ENCODE peak calls at places on chromosomes 1 and 21, in ten cellular contexts. T is tibial artery, S is heart left ventricle, X is cardiac fibroblast, H is heart right ventricle, G is bronchial epithelial cell, R is astrocyte, C is HFF-Myc, Z is GM06990, B is Peyer's patch. N is an unnamed sample.

GRCh38 chr21:39687069-39687468 is 57.9 kb upstream of the IGSF5 start:
- DNase-seq in G (no peak), H (no peak), Z (no peak), R (no peak), B (peak; percentile 63), S (no peak), C (no peak), T (no peak), X (no peak), N (no peak)

GRCh38 chr1:170881268-170882265 is 53.8 kb upstream of the MROH9 start:
- DNase-seq in C (peak; percentile 24), T (no peak), S (no peak), B (no peak), R (peak; percentile 17), Z (no peak), X (peak; percentile 82), G (peak; percentile 28), H (no peak), N (peak; percentile 73)

GRCh38 chr1:11046270-11046566 is 821 bp downstream of the MASP2 start:
- DNase-seq in R (no peak), Z (no peak), S (no peak), T (no peak), C (no peak), B (peak; percentile 43), X (no peak), H (no peak), G (no peak), N (no peak)

GRCh38 chr1:207463571-207463970 is 9.4 kb downstream of the CR2 start:
- DNase-seq in T (no peak), S (no peak), B (no peak), C (no peak), G (no peak), R (no peak), Z (no peak), X (no peak), H (no peak), N (no peak)

GRCh38 chr1:72412286-72412685 is 129.9 kb upstream of the NEGR1 start:
- DNase-seq in R (peak; percentile 16), S (no peak), B (no peak), H (no peak), X (peak; percentile 73), C (no peak), Z (no peak), T (no peak), G (peak; percentile 80), N (peak; percentile 63)

GRCh38 chr1:98051065-98051675 is 130.3 kb upstream of the DPYD start:
- DNase-seq in R (peak; percentile 52), X (peak; percentile 89), B (peak; percentile 84), T (peak; percentile 70), S (peak; percentile 57), Z (no peak), C (peak; percentile 56), G (peak; percentile 74), H (peak; percentile 36), N (peak; percentile 81)

GRCh38 chr21:39136711-39137110 is 46.5 kb downstream of the PSMG1 start:
- DNase-seq in R (peak; percentile 42), H (no peak), G (peak; percentile 71), T (no peak), B (no peak), C (no peak), Z (no peak), X (peak; percentile 42), S (no peak), N (peak; percentile 34)

GRCh38 chr1:44707112-44707881 is 23.7 kb downstream of the RNU5D-1 start:
- DNase-seq in G (peak; percentile 99), S (no peak), X (peak; percentile 97), T (no peak), B (peak; percentile 10), H (no peak), R (peak; percentile 94), Z (no peak), C (peak; percentile 79), N (peak; percentile 97)

GRCh38 chr1:66335859-66336640 is 197.9 kb upstream of the SGIP1 start:
- DNase-seq in Z (peak; percentile 86), R (no peak), G (no peak), S (peak; percentile 86), X (peak; percentile 94), T (peak; percentile 77), H (peak; percentile 50), C (no peak), B (peak; percentile 95), N (peak; percentile 51)

GRCh38 chr1:41870076-41870562 is 48.6 kb downstream of the HIVEP3 start:
- DNase-seq in C (no peak), Z (peak; percentile 34), T (no peak), R (peak; percentile 81), B (no peak), X (peak; percentile 65), G (peak; percentile 92), H (no peak), S (no peak), N (peak; percentile 67)

GRCh38 chr1:65119951-65120350 is 28.1 kb upstream of the AK4 start:
- DNase-seq in R (no peak), B (no peak), H (no peak), Z (no peak), S (no peak), T (no peak), X (no peak), G (no peak), C (no peak), N (no peak)

GRCh38 chr1:115649964-115650363 is 8.2 kb downstream of the VANGL1 start:
- DNase-seq in X (no peak), Z (no peak), T (no peak), G (no peak), S (no peak), R (no peak), H (no peak), B (no peak), C (no peak), N (no peak)

GRCh38 chr1:218658899-218659298 is 313.8 kb downstream of the TGFB2 start:
- DNase-seq in G (peak; percentile 86), X (peak; percentile 83), T (no peak), H (no peak), B (no peak), R (peak; percentile 98), S (no peak), C (no peak), Z (no peak), N (peak; percentile 88)

GRCh38 chr1:243924588-243925349 is 74.7 kb upstream of the AKT3 start:
- DNase-seq in C (no peak), G (no peak), S (no peak), X (peak; percentile 72), T (no peak), Z (no peak), B (no peak), R (peak; percentile 8), H (no peak), N (peak; percentile 31)

GRCh38 chr1:243926299-243926698 is 76.3 kb upstream of the AKT3 start:
- DNase-seq in H (no peak), G (no peak), C (no peak), R (no peak), T (no peak), B (no peak), X (no peak), S (no peak), Z (no peak), N (no peak)

GRCh38 chr1:243926803-243927245 is 76.8 kb upstream of the AKT3 start:
- DNase-seq in H (no peak), T (no peak), X (peak; percentile 98), R (peak; percentile 98), B (no peak), S (no peak), C (peak; percentile 65), G (peak; percentile 87), Z (no peak), N (peak; percentile 89)

GRCh38 chr1:243924188-243924587 is 74.1 kb upstream of the AKT3 start:
- DNase-seq in X (peak; percentile 87), T (no peak), H (no peak), Z (no peak), S (no peak), G (peak; percentile 62), B (no peak), R (peak; percentile 49), C (no peak), N (peak; percentile 70)

DNA sequence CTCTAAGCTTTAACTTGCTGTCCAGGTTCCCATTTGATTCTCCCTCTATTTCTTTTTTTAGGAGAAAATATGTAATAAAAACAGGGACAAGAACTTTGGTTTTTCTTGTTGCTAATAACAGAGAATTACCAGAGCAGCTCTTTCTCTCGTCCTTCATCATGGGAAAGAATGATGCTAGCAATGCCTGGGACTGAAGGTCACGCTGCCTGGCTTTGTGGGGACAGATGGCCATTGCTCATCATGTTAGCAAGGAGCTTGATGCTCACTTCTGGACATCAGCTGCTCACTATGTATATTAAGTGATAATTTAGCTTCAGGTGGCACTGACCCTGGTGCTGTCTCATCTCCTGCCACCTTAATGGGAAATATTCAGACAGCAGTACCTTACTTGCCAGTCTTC is 77.4 kb upstream of the AKT3 start:
- DNase-seq in R (no peak), X (peak; percentile 25), T (no peak), S (no peak), B (no peak), H (no peak), G (no peak), Z (no peak), C (no peak), N (no peak)
- H3K4me3 ChIP-seq in R (peak overlapping the region; percentile 8), X (no peak overlapping the region), T (no peak overlapping the region), S (no peak overlapping the region), B (no peak overlapping the region), H (no peak overlapping the region), G (no peak overlapping the region), Z (no peak overlapping the region), C (no peak overlapping the region), N (no peak overlapping the region)

GRCh38 chr1:176765608-176766007 is 302.6 kb downstream of the PAPPA2 start:
- DNase-seq in X (no peak), R (no peak), B (no peak), H (no peak), C (no peak), Z (no peak), G (no peak), T (no peak), S (no peak), N (no peak)
- TF ChIP-seq CTCF in X (no peak), R (no peak), B (no peak), H (no peak), C (no peak), Z (no peak), G (no peak), T (no peak), S (no peak), N (no peak)

GRCh38 chr1:63329621-63330330 is 7.4 kb downstream of the FOXD3 start:
- DNase-seq in X (no peak), S (no peak), C (no peak), T (no peak), H (no peak), R (no peak), G (no peak), B (no peak), Z (no peak), N (no peak)
- H3K4me3 ChIP-seq in X (no peak overlapping the region), S (no peak overlapping the region), C (no peak overlapping the region), T (no peak overlapping the region), H (no peak overlapping the region), R (no peak overlapping the region), G (no peak overlapping the region), B (no peak overlapping the region), Z (no peak overlapping the region), N (no peak overlapping the region)

DNA sequence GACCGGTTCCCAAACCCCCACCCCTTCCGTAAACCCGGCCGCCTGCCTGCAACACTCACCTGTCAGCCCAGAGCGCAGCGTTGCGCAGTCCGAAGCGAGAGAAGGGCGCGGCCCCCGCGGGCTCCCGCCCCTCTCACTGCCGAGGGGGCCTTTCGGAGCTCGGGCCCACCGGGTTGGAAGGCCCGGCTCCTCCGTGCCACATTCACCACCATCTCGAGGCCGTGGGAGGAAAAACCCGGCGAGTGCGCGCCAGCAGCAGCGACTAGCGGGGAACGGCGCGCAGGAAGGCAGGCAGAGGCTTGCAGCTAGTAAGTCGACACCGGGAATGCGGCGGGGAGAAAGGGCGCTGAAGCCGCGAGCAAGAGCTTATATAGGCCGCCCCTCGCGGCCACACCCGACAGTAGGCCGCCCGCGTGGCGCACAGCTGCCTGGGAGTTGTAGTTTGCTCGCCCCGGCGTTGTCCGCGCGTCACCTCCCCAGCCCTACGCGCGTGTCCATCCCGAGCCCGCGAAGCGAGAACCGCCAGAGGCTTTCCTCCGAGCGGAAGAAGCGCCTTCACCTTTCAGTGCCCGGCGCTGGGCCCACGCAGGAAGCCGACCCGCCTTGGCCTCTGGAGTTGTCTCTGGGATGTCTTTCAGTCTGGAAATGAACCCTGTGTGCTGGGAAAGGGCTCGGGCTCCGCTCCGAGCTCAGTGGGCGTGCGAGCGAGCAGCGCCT is 10.4 kb upstream of the RAB42 start:
- DNase-seq in G (peak; percentile 84), H (peak; percentile 95), R (peak; percentile 85), C (peak; percentile 84), B (peak; percentile 98), S (peak; percentile 97), Z (peak; percentile 99), T (peak; percentile 96), X (peak; percentile 96), N (peak; percentile 93)
- TF ChIP-seq CTCF in G (no peak), H (no peak), R (no peak), C (no peak), B (peak; percentile 41), S (no peak), Z (no peak), T (no peak), X (no peak), N (no peak)